ENCODE peak calls at places on chromosomes 16 and 17, in eight cellular contexts. One of them, this sample, is unnamed.

GRCh38 chr16:31181102-31181830 is 1.3 kb downstream of the FUS start:
- DNase-seq in fibroblast of the aortic adventitia: no peak
- DNase-seq in body of pancreas: peak; percentile 29
- DNase-seq in K562: peak; percentile 78
- DNase-seq in neural progenitor cell: peak; percentile 50
- DNase-seq in upper lobe of right lung: peak; percentile 71
- DNase-seq in astrocyte of the spinal cord: peak; percentile 26
- DNase-seq in lower leg skin: peak; percentile 89
- DNase-seq in this sample: no peak

GRCh38 chr17:17080181-17080631 is 37.9 kb downstream of the MPRIP start:
- DNase-seq in upper lobe of right lung: peak; percentile 38
- DNase-seq in K562: no peak
- DNase-seq in fibroblast of the aortic adventitia: no peak
- DNase-seq in body of pancreas: peak; percentile 5
- DNase-seq in lower leg skin: no peak
- DNase-seq in astrocyte of the spinal cord: no peak
- DNase-seq in neural progenitor cell: no peak
- DNase-seq in this sample: no peak

GRCh38 chr16:79411357-79411756 is 189.2 kb downstream of the MAF start:
- DNase-seq in neural progenitor cell: no peak
- DNase-seq in K562: no peak
- DNase-seq in body of pancreas: no peak
- DNase-seq in astrocyte of the spinal cord: no peak
- DNase-seq in lower leg skin: no peak
- DNase-seq in upper lobe of right lung: no peak
- DNase-seq in fibroblast of the aortic adventitia: no peak
- DNase-seq in this sample: no peak

GRCh38 chr16:31451681-31452351 is 7.5 kb upstream of the ARMC5 start:
- DNase-seq in K562: peak; percentile 84
- DNase-seq in astrocyte of the spinal cord: peak; percentile 76
- DNase-seq in upper lobe of right lung: peak; percentile 71
- DNase-seq in fibroblast of the aortic adventitia: peak; percentile 51
- DNase-seq in body of pancreas: peak; percentile 69
- DNase-seq in neural progenitor cell: peak; percentile 79
- DNase-seq in lower leg skin: peak; percentile 88
- DNase-seq in this sample: peak; percentile 79

GRCh38 chr17:29659155-29659554 is 36.4 kb upstream of the CORO6 start:
- DNase-seq in lower leg skin: no peak
- DNase-seq in astrocyte of the spinal cord: peak; percentile 46
- DNase-seq in neural progenitor cell: no peak
- DNase-seq in K562: no peak
- DNase-seq in body of pancreas: no peak
- DNase-seq in upper lobe of right lung: no peak
- DNase-seq in fibroblast of the aortic adventitia: no peak
- DNase-seq in this sample: no peak

GRCh38 chr16:71526111-71526998 is at the start of gene CHST4:
- DNase-seq in upper lobe of right lung: no peak
- DNase-seq in astrocyte of the spinal cord: peak; percentile 71
- DNase-seq in fibroblast of the aortic adventitia: peak; percentile 46
- DNase-seq in body of pancreas: no peak
- DNase-seq in neural progenitor cell: peak; percentile 68
- DNase-seq in K562: peak; percentile 4
- DNase-seq in lower leg skin: no peak
- DNase-seq in this sample: no peak

GRCh38 chr16:85729452-85729851 is 21.4 kb downstream of the C16orf74 start:
- DNase-seq in body of pancreas: no peak
- DNase-seq in astrocyte of the spinal cord: peak; percentile 11
- DNase-seq in fibroblast of the aortic adventitia: no peak
- DNase-seq in upper lobe of right lung: no peak
- DNase-seq in K562: no peak
- DNase-seq in lower leg skin: no peak
- DNase-seq in neural progenitor cell: no peak
- DNase-seq in this sample: no peak

GRCh38 chr17:66959641-66960375 is 4.7 kb upstream of the CACNG4 start:
- DNase-seq in neural progenitor cell: peak; percentile 34
- DNase-seq in upper lobe of right lung: no peak
- DNase-seq in fibroblast of the aortic adventitia: no peak
- DNase-seq in K562: no peak
- DNase-seq in astrocyte of the spinal cord: no peak
- DNase-seq in lower leg skin: no peak
- DNase-seq in body of pancreas: no peak
- DNase-seq in this sample: no peak

GRCh38 chr17:77453613-77454559 is 313.1 kb downstream of the SEC14L1 start:
- DNase-seq in K562: peak; percentile 85
- DNase-seq in body of pancreas: peak; percentile 63
- DNase-seq in fibroblast of the aortic adventitia: no peak
- DNase-seq in upper lobe of right lung: no peak
- DNase-seq in lower leg skin: no peak
- DNase-seq in astrocyte of the spinal cord: no peak
- DNase-seq in neural progenitor cell: no peak
- DNase-seq in this sample: peak; percentile 73

GRCh38 chr16:50093607-50094570 is 28.1 kb downstream of the HEATR3 start:
- DNase-seq in fibroblast of the aortic adventitia: no peak
- DNase-seq in neural progenitor cell: no peak
- DNase-seq in upper lobe of right lung: peak; percentile 69
- DNase-seq in K562: no peak
- DNase-seq in body of pancreas: peak; percentile 54
- DNase-seq in lower leg skin: peak; percentile 93
- DNase-seq in astrocyte of the spinal cord: peak; percentile 59
- DNase-seq in this sample: no peak

GRCh38 chr16:73193464-73193863 is 145.5 kb upstream of the ZFHX3 start:
- DNase-seq in fibroblast of the aortic adventitia: no peak
- DNase-seq in neural progenitor cell: no peak
- DNase-seq in astrocyte of the spinal cord: no peak
- DNase-seq in K562: no peak
- DNase-seq in upper lobe of right lung: no peak
- DNase-seq in lower leg skin: no peak
- DNase-seq in body of pancreas: no peak
- DNase-seq in this sample: no peak

GRCh38 chr16:88468289-88469129 is 15.4 kb downstream of the ZFPM1 start:
- DNase-seq in upper lobe of right lung: no peak
- DNase-seq in fibroblast of the aortic adventitia: peak; percentile 46
- DNase-seq in lower leg skin: no peak
- DNase-seq in neural progenitor cell: peak; percentile 88
- DNase-seq in body of pancreas: peak; percentile 47
- DNase-seq in K562: peak; percentile 92
- DNase-seq in astrocyte of the spinal cord: no peak
- DNase-seq in this sample: peak; percentile 81

GRCh38 chr16:87582221-87582965 is 19.9 kb upstream of the JPH3 start:
- DNase-seq in neural progenitor cell: peak; percentile 35
- DNase-seq in body of pancreas: peak; percentile 19
- DNase-seq in K562: peak; percentile 21
- DNase-seq in upper lobe of right lung: peak; percentile 64
- DNase-seq in fibroblast of the aortic adventitia: peak; percentile 95
- DNase-seq in lower leg skin: peak; percentile 94
- DNase-seq in astrocyte of the spinal cord: peak; percentile 80
- DNase-seq in this sample: no peak

GRCh38 chr17:28071179-28071578 is 28.7 kb downstream of the NLK start:
- DNase-seq in fibroblast of the aortic adventitia: no peak
- DNase-seq in astrocyte of the spinal cord: no peak
- DNase-seq in upper lobe of right lung: no peak
- DNase-seq in K562: no peak
- DNase-seq in neural progenitor cell: no peak
- DNase-seq in body of pancreas: no peak
- DNase-seq in lower leg skin: no peak
- DNase-seq in this sample: no peak

GRCh38 chr16:10935491-10935890 is 6.8 kb downstream of the DEXI start:
- DNase-seq in body of pancreas: no peak
- DNase-seq in fibroblast of the aortic adventitia: no peak
- DNase-seq in lower leg skin: no peak
- DNase-seq in neural progenitor cell: no peak
- DNase-seq in astrocyte of the spinal cord: no peak
- DNase-seq in upper lobe of right lung: no peak
- DNase-seq in K562: no peak
- DNase-seq in this sample: no peak

GRCh38 chr17:40317880-40318834 is 9.2 kb downstream of the RARA start:
- DNase-seq in body of pancreas: peak; percentile 97
- DNase-seq in astrocyte of the spinal cord: peak; percentile 98
- DNase-seq in upper lobe of right lung: peak; percentile 98
- DNase-seq in neural progenitor cell: peak; percentile 98
- DNase-seq in fibroblast of the aortic adventitia: peak; percentile 93
- DNase-seq in lower leg skin: peak; percentile 99
- DNase-seq in K562: peak; percentile 97
- DNase-seq in this sample: peak; percentile 96

GRCh38 chr17:45949755-45950320 is 49.2 kb upstream of the STH start:
- DNase-seq in lower leg skin: no peak
- DNase-seq in neural progenitor cell: no peak
- DNase-seq in fibroblast of the aortic adventitia: no peak
- DNase-seq in upper lobe of right lung: no peak
- DNase-seq in astrocyte of the spinal cord: no peak
- DNase-seq in K562: no peak
- DNase-seq in body of pancreas: no peak
- DNase-seq in this sample: no peak

GRCh38 chr17:74761419-74761818 is 13.0 kb downstream of the NHERF1 start:
- DNase-seq in astrocyte of the spinal cord: no peak
- DNase-seq in K562: no peak
- DNase-seq in lower leg skin: no peak
- DNase-seq in neural progenitor cell: no peak
- DNase-seq in fibroblast of the aortic adventitia: no peak
- DNase-seq in upper lobe of right lung: no peak
- DNase-seq in body of pancreas: no peak
- DNase-seq in this sample: no peak

DNA sequence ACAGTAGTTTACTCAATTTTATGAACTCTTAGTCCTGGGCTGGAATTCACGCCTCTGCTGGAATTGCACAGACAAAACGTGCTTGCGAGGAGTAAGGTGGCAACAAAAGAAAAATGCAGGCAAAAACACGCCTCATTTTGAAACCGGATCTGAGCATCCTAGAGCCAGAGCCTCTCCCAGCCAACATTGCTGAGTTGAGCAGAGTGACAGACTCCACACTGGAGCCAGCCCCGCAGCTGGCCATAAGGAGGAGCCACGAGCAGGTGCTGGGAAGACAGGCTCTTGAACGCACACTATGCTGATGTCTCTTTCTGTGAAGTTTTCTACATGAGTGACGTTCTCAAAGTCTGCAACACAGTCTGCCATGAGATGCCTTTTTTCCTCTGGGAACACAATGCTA is 14.6 kb upstream of the HSBP1 start:
- DNase-seq in upper lobe of right lung: no peak
- DNase-seq in neural progenitor cell: peak; percentile 21
- DNase-seq in lower leg skin: no peak
- DNase-seq in body of pancreas: no peak
- DNase-seq in astrocyte of the spinal cord: no peak
- DNase-seq in K562: no peak
- DNase-seq in fibroblast of the aortic adventitia: no peak
- DNase-seq in this sample: no peak
- TF ChIP-seq CTCF in upper lobe of right lung: no peak
- TF ChIP-seq CTCF in neural progenitor cell: no peak
- TF ChIP-seq CTCF in lower leg skin: no peak
- TF ChIP-seq CTCF in body of pancreas: no peak
- TF ChIP-seq CTCF in astrocyte of the spinal cord: no peak
- TF ChIP-seq CTCF in K562: no peak
- TF ChIP-seq CTCF in fibroblast of the aortic adventitia: no peak
- TF ChIP-seq CTCF in this sample: no peak

GRCh38 chr17:57986841-57987581 is 1.0 kb downstream of the VEZF1 start:
- DNase-seq in astrocyte of the spinal cord: peak; percentile 86
- DNase-seq in upper lobe of right lung: peak; percentile 73
- DNase-seq in K562: peak; percentile 55
- DNase-seq in body of pancreas: peak; percentile 57
- DNase-seq in neural progenitor cell: peak; percentile 78
- DNase-seq in fibroblast of the aortic adventitia: peak; percentile 75
- DNase-seq in lower leg skin: peak; percentile 88
- DNase-seq in this sample: peak; percentile 57

GRCh38 chr17:57990037-57990436 is 2.0 kb upstream of the VEZF1 start:
- DNase-seq in body of pancreas: no peak
- DNase-seq in lower leg skin: no peak
- DNase-seq in K562: no peak
- DNase-seq in astrocyte of the spinal cord: no peak
- DNase-seq in fibroblast of the aortic adventitia: no peak
- DNase-seq in neural progenitor cell: no peak
- DNase-seq in upper lobe of right lung: no peak
- DNase-seq in this sample: no peak

GRCh38 chr17:57988301-57989010 is 402 bp upstream of the VEZF1 start:
- DNase-seq in neural progenitor cell: no peak
- DNase-seq in lower leg skin: peak; percentile 93
- DNase-seq in astrocyte of the spinal cord: peak; percentile 74
- DNase-seq in body of pancreas: peak; percentile 76
- DNase-seq in fibroblast of the aortic adventitia: peak; percentile 59
- DNase-seq in upper lobe of right lung: peak; percentile 89
- DNase-seq in K562: peak; percentile 79
- DNase-seq in this sample: peak; percentile 80

GRCh38 chr17:57987582-57988300 is at the start of gene VEZF1:
- DNase-seq in upper lobe of right lung: peak; percentile 92
- DNase-seq in lower leg skin: peak; percentile 94
- DNase-seq in body of pancreas: peak; percentile 79
- DNase-seq in neural progenitor cell: peak; percentile 95
- DNase-seq in astrocyte of the spinal cord: peak; percentile 80
- DNase-seq in K562: peak; percentile 84
- DNase-seq in fibroblast of the aortic adventitia: peak; percentile 44
- DNase-seq in this sample: peak; percentile 86

GRCh38 chr17:57989011-57989345 is 924 bp upstream of the VEZF1 start:
- DNase-seq in neural progenitor cell: peak; percentile 34
- DNase-seq in fibroblast of the aortic adventitia: no peak
- DNase-seq in lower leg skin: no peak
- DNase-seq in body of pancreas: peak; percentile 43
- DNase-seq in upper lobe of right lung: no peak
- DNase-seq in K562: peak; percentile 72
- DNase-seq in astrocyte of the spinal cord: peak; percentile 36
- DNase-seq in this sample: peak; percentile 60
- H3K4me3 ChIP-seq in neural progenitor cell: peak overlapping the region; percentile 69
- H3K4me3 ChIP-seq in fibroblast of the aortic adventitia: no peak overlapping the region
- H3K4me3 ChIP-seq in lower leg skin: no peak overlapping the region
- H3K4me3 ChIP-seq in body of pancreas: no peak overlapping the region
- H3K4me3 ChIP-seq in upper lobe of right lung: peak overlapping the region; percentile 83
- H3K4me3 ChIP-seq in K562: peak overlapping the region; percentile 75
- H3K4me3 ChIP-seq in astrocyte of the spinal cord: peak overlapping the region; percentile 49
- H3K4me3 ChIP-seq in this sample: peak overlapping the region; percentile 83

GRCh38 chr17:71764507-71764906 is 356.3 kb upstream of the SOX9 start:
- DNase-seq in body of pancreas: peak; percentile 44
- DNase-seq in neural progenitor cell: peak; percentile 74
- DNase-seq in fibroblast of the aortic adventitia: no peak
- DNase-seq in astrocyte of the spinal cord: peak; percentile 8
- DNase-seq in lower leg skin: no peak
- DNase-seq in upper lobe of right lung: no peak
- DNase-seq in K562: no peak
- DNase-seq in this sample: peak; percentile 46
- TF ChIP-seq CTCF in body of pancreas: peak; percentile 34
- TF ChIP-seq CTCF in neural progenitor cell: peak; percentile 78
- TF ChIP-seq CTCF in fibroblast of the aortic adventitia: no peak
- TF ChIP-seq CTCF in astrocyte of the spinal cord: peak; percentile 54
- TF ChIP-seq CTCF in lower leg skin: no peak
- TF ChIP-seq CTCF in upper lobe of right lung: no peak
- TF ChIP-seq CTCF in K562: no peak
- TF ChIP-seq CTCF in this sample: peak; percentile 65

DNA sequence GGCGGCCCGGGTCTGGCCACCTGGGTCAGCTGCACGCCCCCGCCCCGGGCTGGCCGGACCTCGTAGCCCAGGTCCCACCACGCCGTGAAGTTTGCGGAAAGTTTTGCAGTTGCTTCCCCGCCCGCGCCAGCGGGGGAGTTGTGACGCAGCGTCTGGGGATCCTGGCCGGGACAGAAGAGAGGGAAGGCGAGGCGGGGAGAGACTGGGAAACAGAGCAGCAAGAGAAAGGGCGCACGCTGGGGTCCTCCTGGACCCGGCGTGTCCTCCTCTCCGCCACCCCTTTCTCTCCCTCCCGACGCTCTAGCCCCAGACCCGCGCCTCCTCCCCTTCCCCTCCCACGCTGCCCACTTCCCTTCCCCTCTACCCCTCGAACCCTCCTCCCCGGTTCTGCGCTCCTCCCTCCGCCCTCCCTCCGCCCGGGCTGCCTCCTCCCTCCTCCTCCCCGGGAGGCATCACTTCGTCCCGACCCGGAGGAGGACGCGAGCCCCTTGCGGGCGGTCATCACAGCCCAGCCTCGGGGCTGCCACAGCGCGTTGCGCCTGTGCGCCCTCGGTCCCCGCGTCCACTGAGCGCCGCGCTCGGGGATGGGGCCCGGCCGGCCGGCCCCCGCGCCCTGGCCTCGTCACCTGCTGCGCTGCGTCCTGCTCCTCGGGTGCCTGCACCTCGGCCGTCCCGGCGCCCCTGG is at the start of gene MRC2:
- DNase-seq in astrocyte of the spinal cord: peak; percentile 89
- DNase-seq in fibroblast of the aortic adventitia: peak; percentile 76
- DNase-seq in upper lobe of right lung: peak; percentile 89
- DNase-seq in body of pancreas: peak; percentile 24
- DNase-seq in neural progenitor cell: peak; percentile 83
- DNase-seq in K562: peak; percentile 43
- DNase-seq in lower leg skin: peak; percentile 92
- DNase-seq in this sample: no peak
- H3K4me3 ChIP-seq in astrocyte of the spinal cord: peak within 1 kb of the TSS; percentile 78
- H3K4me3 ChIP-seq in fibroblast of the aortic adventitia: peak within 1 kb of the TSS; percentile 84
- H3K4me3 ChIP-seq in upper lobe of right lung: peak within 1 kb of the TSS; percentile 66
- H3K4me3 ChIP-seq in body of pancreas: no peak within 1 kb of the TSS
- H3K4me3 ChIP-seq in neural progenitor cell: peak within 1 kb of the TSS; percentile 83
- H3K4me3 ChIP-seq in K562: peak within 1 kb of the TSS; percentile 43
- H3K4me3 ChIP-seq in lower leg skin: peak within 1 kb of the TSS; percentile 51
- H3K4me3 ChIP-seq in this sample: peak within 1 kb of the TSS; percentile 50

This sample was measured in Caco-2.